ENCODE peak calls at places on chromosomes 3 and 15, in six cellular contexts. Y is NCI-H1092 treated with DMSO at 0.1 percent for 48 hours; A is NCI-H1417; E is IMR-90; S is NCI-H526 treated with DMSO at 0.1 percent for 48 hours; N is stimulated activated naive CD8-positive, alpha-beta T cell treated with anti-CD3 and anti-CD28 coated beads, Interleukin-15, Interleukin-2, amounts not matched to agents 100 U/mL and 50 U/mL, for 24 hours. X is an unnamed sample.

GRCh38 chr3:187719628-187720336 is 17.4 kb upstream of the RTP2 start:
- DNase-seq in A (peak; percentile 15), Y (peak; percentile 82), E (no peak), S (no peak), N (no peak), X (no peak)

GRCh38 chr15:62612771-62613170 is 429.8 kb upstream of the TPM1 start:
- DNase-seq in S (no peak), A (no peak), Y (no peak), E (peak; percentile 42), N (no peak), X (no peak)

GRCh38 chr3:111803123-111803593 is 55.9 kb upstream of the PHLDB2 start:
- DNase-seq in N (no peak), A (no peak), E (peak; percentile 97), S (no peak), Y (no peak), X (no peak)

GRCh38 chr3:172846706-172847105 is 96.2 kb downstream of the ECT2 start:
- DNase-seq in A (no peak), S (peak; percentile 7), N (no peak), Y (no peak), E (no peak), X (no peak)

GRCh38 chr3:143847787-143848631 is at the start of gene SLC9A9:
- DNase-seq in N (peak; percentile 17), Y (no peak), S (peak; percentile 4), E (peak; percentile 79), A (peak; percentile 72), X (peak; percentile 11)

GRCh38 chr15:82968066-82968465 is 15.5 kb upstream of the HOMER2 start:
- DNase-seq in E (no peak), A (no peak), S (no peak), Y (no peak), N (no peak), X (no peak)

GRCh38 chr3:195761503-195762248 is 40.9 kb downstream of the MUC20 start:
- DNase-seq in N (no peak), Y (no peak), A (no peak), S (no peak), E (no peak), X (no peak)

GRCh38 chr15:70636540-70637165 is 126.7 kb downstream of the UACA start:
- DNase-seq in N (no peak), Y (peak; percentile 16), A (peak; percentile 49), E (no peak), S (no peak), X (no peak)

GRCh38 chr3:127275287-127275781 is 12.5 kb downstream of the PRR20G start:
- DNase-seq in S (no peak), A (no peak), Y (no peak), N (no peak), E (no peak), X (no peak)

GRCh38 chr3:10251006-10251405 is 2.7 kb downstream of the TATDN2 start:
- DNase-seq in S (no peak), A (no peak), N (no peak), E (no peak), Y (no peak), X (no peak)

GRCh38 chr15:42134617-42135243 is 21.7 kb downstream of the PLA2G4F start:
- DNase-seq in E (no peak), Y (no peak), S (no peak), A (no peak), N (no peak), X (no peak)

GRCh38 chr3:45983865-45984264 is 11.8 kb downstream of the FYCO1 start:
- DNase-seq in Y (no peak), E (no peak), S (no peak), A (no peak), N (no peak), X (no peak)

GRCh38 chr3:37290551-37290950 is 116.2 kb upstream of the LRRFIP2 start:
- DNase-seq in E (peak; percentile 75), A (no peak), S (no peak), Y (no peak), N (no peak), X (no peak)

GRCh38 chr3:77530870-77531269 is 491.0 kb downstream of the ROBO2 start:
- DNase-seq in N (no peak), E (peak; percentile 29), S (no peak), Y (no peak), A (no peak), X (no peak)

GRCh38 chr15:67048281-67049279 is 16.8 kb upstream of the SMAD3 start:
- DNase-seq in E (peak; percentile 96), A (no peak), N (no peak), S (peak; percentile 70), Y (no peak), X (no peak)

GRCh38 chr15:62270216-62270921 is 105.3 kb upstream of the C2CD4B start:
- DNase-seq in N (no peak), S (no peak), Y (no peak), A (no peak), E (no peak), X (no peak)

GRCh38 chr15:47674576-47675232 is 42.6 kb upstream of the SEMA6D start:
- DNase-seq in S (no peak), N (no peak), A (peak; percentile 95), Y (peak; percentile 98), E (no peak), X (no peak)

GRCh38 chr3:186097317-186097662 is 11.6 kb downstream of the ETV5 start:
- DNase-seq in N (no peak), A (no peak), Y (no peak), E (no peak), S (no peak), X (no peak)

GRCh38 chr3:125186261-125186770 is 26.2 kb downstream of the SLC12A8 start:
- DNase-seq in Y (no peak), N (no peak), A (no peak), S (no peak), E (peak; percentile 71), X (no peak)

GRCh38 chr15:43886558-43886957 is 59.8 kb downstream of the WDR76 start:
- DNase-seq in E (no peak), N (no peak), S (no peak), Y (no peak), A (no peak), X (no peak)

GRCh38 chr3:51799879-51800757 is 21.1 kb upstream of the IQCF6 start:
- DNase-seq in N (peak; percentile 37), S (peak; percentile 9), Y (peak; percentile 8), E (peak; percentile 82), A (peak; percentile 75), X (peak; percentile 54)

GRCh38 chr3:44885618-44886017 is 11.2 kb downstream of the TGM4 start:
- DNase-seq in S (no peak), A (no peak), E (peak; percentile 96), N (no peak), Y (no peak), X (no peak)

GRCh38 chr3:49803464-49804140 is 541 bp downstream of the INKA1 start:
- DNase-seq in A (peak; percentile 63), E (peak; percentile 39), N (peak; percentile 54), Y (no peak), S (no peak), X (peak; percentile 47)

GRCh38 chr15:65194826-65195541 is 9.8 kb upstream of the CLPX start:
- DNase-seq in N (no peak), A (no peak), E (no peak), S (no peak), Y (no peak), X (no peak)

GRCh38 chr3:11529281-11529680 is 114.4 kb downstream of the VGLL4 start:
- DNase-seq in E (peak; percentile 17), A (no peak), N (no peak), S (no peak), Y (no peak), X (no peak)

GRCh38 chr3:139533781-139534443 is 5.6 kb downstream of the RBP1 start:
- DNase-seq in N (no peak), A (peak; percentile 92), S (peak; percentile 16), Y (peak; percentile 87), E (peak; percentile 65), X (no peak)

GRCh38 chr3:183537295-183537730 is 18.2 kb downstream of the KLHL6 start:
- DNase-seq in Y (no peak), S (no peak), E (peak; percentile 49), N (no peak), A (no peak), X (no peak)

GRCh38 chr15:36161781-36162212 is 417.6 kb upstream of the CDIN1 start:
- DNase-seq in S (no peak), Y (no peak), A (no peak), N (no peak), E (no peak), X (no peak)

GRCh38 chr3:187211532-187212274 is 14.4 kb downstream of the RTP1 start:
- DNase-seq in Y (no peak), S (no peak), A (no peak), E (peak; percentile 38), N (no peak), X (no peak)

GRCh38 chr15:62647195-62647865 is 395.2 kb upstream of the TPM1 start:
- DNase-seq in A (no peak), S (no peak), Y (no peak), N (no peak), E (peak; percentile 68), X (no peak)

GRCh38 chr3:130894130-130894872 is 417 bp downstream of the ATP2C1 start:
- DNase-seq in Y (peak; percentile 58), E (no peak), N (peak; percentile 53), S (peak; percentile 9), A (peak; percentile 81), X (peak; percentile 48)

GRCh38 chr3:49534581-49535495 is 19.4 kb upstream of the BSN start:
- DNase-seq in S (no peak), Y (peak; percentile 47), N (no peak), A (peak; percentile 97), E (no peak), X (no peak)

GRCh38 chr3:184932777-184933176 is 120.8 kb downstream of the VPS8 start:
- DNase-seq in A (no peak), E (no peak), N (no peak), Y (no peak), S (no peak), X (no peak)

GRCh38 chr3:188352196-188352927 is 198.4 kb downstream of the LPP start:
- DNase-seq in A (no peak), E (no peak), Y (no peak), S (no peak), N (no peak), X (no peak)

GRCh38 chr3:112074616-112075497 is 11.3 kb upstream of the C3orf52 start:
- DNase-seq in N (no peak), S (peak; percentile 41), E (peak; percentile 97), Y (no peak), A (peak; percentile 92), X (peak; percentile 37)

GRCh38 chr3:182909318-182910040 is 70.9 kb downstream of the DCUN1D1 start:
- DNase-seq in N (no peak), S (no peak), E (no peak), Y (no peak), A (peak; percentile 33), X (no peak)